ENCODE peak calls at places on chromosomes 13 and 19, in six cellular contexts. One of them, this sample, is unnamed. For H4K20me1, the result is how much of the 10 kb centered on the place peaks cover.

GRCh38 chr13:31697290-31697689 is 42.0 kb upstream of the RXFP2 start:
- DNase-seq in IMR-90: no peak
- DNase-seq in HepG2: no peak
- DNase-seq in PC-3: no peak
- DNase-seq in astrocyte: peak
- DNase-seq in K562: no peak
- DNase-seq in this sample: no peak

GRCh38 chr19:2756921-2757881 is 17.4 kb upstream of the SLC39A3 start:
- DNase-seq in IMR-90: no peak
- DNase-seq in K562: no peak
- DNase-seq in astrocyte: no peak
- DNase-seq in HepG2: no peak
- DNase-seq in PC-3: no peak
- DNase-seq in this sample: no peak

GRCh38 chr13:22967669-22968068 is 213.1 kb upstream of the SGCG start:
- DNase-seq in IMR-90: no peak
- DNase-seq in PC-3: no peak
- DNase-seq in astrocyte: no peak
- DNase-seq in K562: no peak
- DNase-seq in HepG2: no peak
- DNase-seq in this sample: no peak

GRCh38 chr13:82720961-82721360 is 1161.3 kb downstream of the SLITRK1 start:
- DNase-seq in K562: no peak
- DNase-seq in IMR-90: no peak
- DNase-seq in HepG2: no peak
- DNase-seq in astrocyte: no peak
- DNase-seq in PC-3: no peak
- DNase-seq in this sample: no peak

GRCh38 chr13:81745391-81745790 is 1404.5 kb upstream of the SPRY2 start:
- DNase-seq in PC-3: no peak
- DNase-seq in astrocyte: no peak
- DNase-seq in IMR-90: no peak
- DNase-seq in HepG2: no peak
- DNase-seq in K562: no peak
- DNase-seq in this sample: no peak

GRCh38 chr19:6278740-6279619 is 795 bp downstream of the MLLT1 start:
- DNase-seq in PC-3: no peak
- DNase-seq in K562: no peak
- DNase-seq in astrocyte: no peak
- DNase-seq in HepG2: no peak
- DNase-seq in IMR-90: no peak
- DNase-seq in this sample: peak

GRCh38 chr19:30799854-30800755 is 427.9 kb downstream of the ZNF536 start:
- DNase-seq in HepG2: peak
- DNase-seq in IMR-90: no peak
- DNase-seq in PC-3: no peak
- DNase-seq in astrocyte: no peak
- DNase-seq in K562: peak
- DNase-seq in this sample: peak

GRCh38 chr13:20270163-20270865 is 38.2 kb upstream of the GJB6 start:
- DNase-seq in HepG2: no peak
- DNase-seq in astrocyte: peak
- DNase-seq in IMR-90: no peak
- DNase-seq in PC-3: no peak
- DNase-seq in K562: no peak
- DNase-seq in this sample: no peak

GRCh38 chr13:70604448-70604847 is 496.2 kb upstream of the KLHL1 start:
- DNase-seq in astrocyte: no peak
- DNase-seq in PC-3: no peak
- DNase-seq in HepG2: no peak
- DNase-seq in IMR-90: no peak
- DNase-seq in K562: no peak
- DNase-seq in this sample: no peak

GRCh38 chr13:78976696-78977095 is 317.7 kb upstream of the OBI1 start:
- DNase-seq in astrocyte: no peak
- DNase-seq in HepG2: no peak
- DNase-seq in PC-3: no peak
- DNase-seq in IMR-90: no peak
- DNase-seq in K562: no peak
- DNase-seq in this sample: no peak

GRCh38 chr13:40240293-40240692 is 426.1 kb downstream of the FOXO1 start:
- DNase-seq in astrocyte: no peak
- DNase-seq in IMR-90: no peak
- DNase-seq in HepG2: no peak
- DNase-seq in PC-3: no peak
- DNase-seq in K562: no peak
- DNase-seq in this sample: no peak

GRCh38 chr13:111978536-111978935 is 88.4 kb upstream of the SOX1 start:
- DNase-seq in IMR-90: no peak
- DNase-seq in K562: no peak
- DNase-seq in PC-3: no peak
- DNase-seq in HepG2: no peak
- DNase-seq in astrocyte: no peak
- DNase-seq in this sample: no peak

GRCh38 chr19:34236035-34236793 is 18.1 kb upstream of the GARRE1 start:
- DNase-seq in IMR-90: peak
- DNase-seq in HepG2: no peak
- DNase-seq in K562: no peak
- DNase-seq in PC-3: no peak
- DNase-seq in astrocyte: peak
- DNase-seq in this sample: peak

GRCh38 chr13:25948910-25949309 is 102.9 kb downstream of the SHISA2 start:
- DNase-seq in astrocyte: no peak
- DNase-seq in PC-3: peak
- DNase-seq in IMR-90: no peak
- DNase-seq in HepG2: no peak
- DNase-seq in K562: no peak
- DNase-seq in this sample: no peak

GRCh38 chr19:55485439-55486011 is 537 bp downstream of the NAT14 start:
- DNase-seq in K562: peak
- DNase-seq in astrocyte: no peak
- DNase-seq in PC-3: no peak
- DNase-seq in IMR-90: no peak
- DNase-seq in HepG2: no peak
- DNase-seq in this sample: peak

GRCh38 chr19:7376151-7376852 is 27.6 kb downstream of the ARHGEF18 start:
- DNase-seq in PC-3: peak
- DNase-seq in HepG2: no peak
- DNase-seq in K562: no peak
- DNase-seq in IMR-90: no peak
- DNase-seq in astrocyte: peak
- DNase-seq in this sample: no peak

GRCh38 chr13:20901668-20902437 is 693 bp downstream of the XPO4 start:
- DNase-seq in HepG2: peak
- DNase-seq in PC-3: peak
- DNase-seq in K562: peak
- DNase-seq in IMR-90: peak
- DNase-seq in astrocyte: peak
- DNase-seq in this sample: peak

GRCh38 chr19:12482505-12482886 is 2.1 kb downstream of the ZNF709 start:
- DNase-seq in HepG2: no peak
- DNase-seq in PC-3: no peak
- DNase-seq in IMR-90: no peak
- DNase-seq in astrocyte: no peak
- DNase-seq in K562: no peak
- DNase-seq in this sample: peak

GRCh38 chr13:84430441-84430840 is 548.2 kb upstream of the SLITRK1 start:
- DNase-seq in IMR-90: peak
- DNase-seq in astrocyte: no peak
- DNase-seq in PC-3: no peak
- DNase-seq in K562: no peak
- DNase-seq in HepG2: no peak
- DNase-seq in this sample: no peak

GRCh38 chr19:39046037-39046821 is 13.9 kb upstream of the FBXO27 start:
- DNase-seq in astrocyte: no peak
- DNase-seq in IMR-90: no peak
- DNase-seq in K562: peak
- DNase-seq in HepG2: peak
- DNase-seq in PC-3: peak
- DNase-seq in this sample: peak

GRCh38 chr13:66994097-66994496 is 236.0 kb downstream of the PCDH9 start:
- DNase-seq in HepG2: peak
- DNase-seq in K562: peak
- DNase-seq in astrocyte: peak
- DNase-seq in PC-3: no peak
- DNase-seq in IMR-90: peak
- DNase-seq in this sample: peak

GRCh38 chr13:101893021-101893420 is 440.5 kb downstream of the ITGBL1 start:
- DNase-seq in PC-3: no peak
- DNase-seq in IMR-90: no peak
- DNase-seq in HepG2: no peak
- DNase-seq in astrocyte: no peak
- DNase-seq in K562: no peak
- DNase-seq in this sample: no peak

GRCh38 chr13:69264362-69265334 is 843.0 kb upstream of the ATXN8OS start:
- DNase-seq in IMR-90: no peak
- DNase-seq in HepG2: no peak
- DNase-seq in K562: peak
- DNase-seq in astrocyte: no peak
- DNase-seq in PC-3: no peak
- DNase-seq in this sample: no peak

GRCh38 chr13:30577381-30577780 is 40.3 kb upstream of the USPL1 start:
- DNase-seq in IMR-90: peak
- DNase-seq in K562: peak
- DNase-seq in PC-3: peak
- DNase-seq in HepG2: peak
- DNase-seq in astrocyte: peak
- DNase-seq in this sample: no peak

GRCh38 chr13:35765387-35765786 is 288.9 kb upstream of the MAB21L1 start:
- DNase-seq in PC-3: no peak
- DNase-seq in astrocyte: no peak
- DNase-seq in HepG2: no peak
- DNase-seq in IMR-90: no peak
- DNase-seq in K562: no peak
- DNase-seq in this sample: no peak
- H2AFZ ChIP-seq in PC-3: no peak
- H2AFZ ChIP-seq in astrocyte: peak
- H2AFZ ChIP-seq in HepG2: no peak
- H2AFZ ChIP-seq in IMR-90: no peak
- H2AFZ ChIP-seq in K562: no peak
- H2AFZ ChIP-seq in this sample: no peak

DNA sequence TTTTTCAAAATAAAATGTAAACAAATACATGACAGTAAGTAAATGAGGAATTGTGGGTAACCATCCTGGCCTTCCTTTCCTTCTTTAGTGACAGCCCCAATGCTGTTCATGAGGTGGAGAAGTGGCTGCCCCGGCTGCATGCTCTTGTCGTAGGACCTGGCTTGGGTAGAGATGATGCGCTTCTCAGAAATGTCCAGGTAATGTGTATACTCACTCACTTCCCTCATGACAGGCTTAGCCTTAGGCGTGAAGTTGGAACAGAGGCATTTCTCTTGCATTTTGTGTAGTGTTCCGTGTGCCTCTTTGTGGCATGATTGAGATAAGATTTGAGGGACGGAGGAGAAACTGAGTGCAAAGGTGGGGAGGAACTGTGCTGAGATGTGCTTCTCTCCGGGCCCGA is 12.0 kb downstream of the NAXD start:
- DNase-seq in IMR-90: no peak
- DNase-seq in K562: no peak
- DNase-seq in astrocyte: no peak
- DNase-seq in PC-3: peak
- DNase-seq in HepG2: no peak
- DNase-seq in this sample: no peak
- H4K20me1 ChIP-seq in IMR-90: half or more
- H4K20me1 ChIP-seq in K562: under half
- H4K20me1 ChIP-seq in astrocyte: half or more
- H4K20me1 ChIP-seq in PC-3: under half
- H4K20me1 ChIP-seq in HepG2: under half
- H4K20me1 ChIP-seq in this sample: under half

DNA sequence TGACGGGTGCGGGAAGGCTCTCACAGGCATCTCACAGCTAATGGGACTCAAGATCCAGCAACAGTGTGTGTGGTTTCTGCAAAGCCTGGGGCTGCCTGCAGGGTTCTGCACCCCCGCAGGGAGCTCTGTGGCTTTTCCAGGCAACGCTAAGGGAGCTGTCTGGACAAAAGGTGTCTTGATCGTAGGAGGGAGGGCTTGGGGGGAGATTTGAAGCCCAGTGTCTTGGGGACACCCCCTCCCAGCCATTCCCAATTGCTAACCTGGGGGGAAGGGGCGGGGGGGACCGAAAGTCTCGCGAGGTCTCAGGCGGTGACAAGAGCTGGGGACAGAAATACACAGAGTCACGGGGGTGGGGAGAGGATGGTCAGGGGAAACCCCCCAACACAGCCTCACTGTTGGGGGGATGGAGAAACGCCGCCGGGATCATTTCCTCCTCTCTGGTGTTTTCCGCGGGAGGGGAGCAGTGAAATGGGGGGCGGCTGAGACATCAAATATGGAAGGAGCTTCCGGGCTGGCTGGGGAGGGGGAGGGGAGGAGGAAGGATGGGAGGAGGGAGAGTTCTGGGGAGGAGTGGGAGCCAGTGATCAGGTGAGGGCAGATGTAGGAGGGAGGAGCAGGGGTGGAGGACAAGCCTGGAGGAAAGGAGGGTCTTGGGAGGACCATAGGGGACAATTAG is 13.3 kb downstream of the KCNC3 start:
- DNase-seq in K562: peak
- DNase-seq in HepG2: no peak
- DNase-seq in IMR-90: no peak
- DNase-seq in astrocyte: no peak
- DNase-seq in PC-3: no peak
- DNase-seq in this sample: peak
- H3K9ac ChIP-seq in K562: peak
- H3K9ac ChIP-seq in HepG2: no peak
- H3K9ac ChIP-seq in IMR-90: no peak
- H3K9ac ChIP-seq in astrocyte: no peak
- H3K9ac ChIP-seq in PC-3: no peak
- H3K9ac ChIP-seq in this sample: peak

DNA sequence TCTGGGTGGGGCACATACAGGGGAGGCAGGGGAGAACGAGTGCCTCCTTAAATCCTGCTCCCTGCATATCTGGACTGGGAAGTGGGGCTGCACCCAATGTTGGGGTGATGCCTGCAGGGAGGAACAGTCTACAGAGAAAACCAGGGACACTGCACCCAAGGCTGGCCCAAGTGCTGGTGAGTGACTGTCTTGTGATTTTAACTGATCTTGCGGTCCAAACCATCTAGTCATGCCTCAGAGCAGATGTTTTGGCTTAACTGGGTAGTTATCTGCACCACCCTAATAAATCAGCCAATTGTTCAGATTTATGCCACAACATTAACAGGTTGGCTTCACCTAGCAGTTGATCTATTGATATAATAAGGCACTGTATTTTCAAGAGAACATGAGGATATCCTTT is 219.2 kb upstream of the IRS2 start:
- DNase-seq in IMR-90: no peak
- DNase-seq in K562: no peak
- DNase-seq in astrocyte: no peak
- DNase-seq in PC-3: no peak
- DNase-seq in HepG2: no peak
- DNase-seq in this sample: no peak
- H2AFZ ChIP-seq in IMR-90: no peak
- H2AFZ ChIP-seq in K562: no peak
- H2AFZ ChIP-seq in astrocyte: no peak
- H2AFZ ChIP-seq in PC-3: no peak
- H2AFZ ChIP-seq in HepG2: no peak
- H2AFZ ChIP-seq in this sample: no peak

GRCh38 chr13:113611996-113612395 is 27.4 kb downstream of the TFDP1 start:
- DNase-seq in astrocyte: no peak
- DNase-seq in K562: no peak
- DNase-seq in PC-3: no peak
- DNase-seq in IMR-90: no peak
- DNase-seq in HepG2: no peak
- DNase-seq in this sample: no peak
- H4K20me1 ChIP-seq in astrocyte: half or more
- H4K20me1 ChIP-seq in K562: under half
- H4K20me1 ChIP-seq in PC-3: under half
- H4K20me1 ChIP-seq in IMR-90: half or more
- H4K20me1 ChIP-seq in HepG2: under half
- H4K20me1 ChIP-seq in this sample: half or more